ENCODE peak calls at places on chromosomes 7 and 10, in six cellular contexts. One of them, this sample, is unnamed.

GRCh38 chr10:108691126-108691525 is 1232.2 kb downstream of the XPNPEP1 start:
- DNase-seq in CD8-positive, alpha-beta T cell: no peak
- DNase-seq in small intestine: no peak
- DNase-seq in adrenal gland: no peak
- DNase-seq in Caco-2: no peak
- DNase-seq in ovary: no peak
- DNase-seq in this sample: no peak

GRCh38 chr7:21923663-21924062 is 22.0 kb downstream of the CDCA7L start:
- DNase-seq in CD8-positive, alpha-beta T cell: no peak
- DNase-seq in small intestine: peak; percentile 35
- DNase-seq in adrenal gland: no peak
- DNase-seq in Caco-2: no peak
- DNase-seq in ovary: no peak
- DNase-seq in this sample: no peak

GRCh38 chr7:48101352-48101751 is 12.3 kb downstream of the UPP1 start:
- DNase-seq in CD8-positive, alpha-beta T cell: no peak
- DNase-seq in small intestine: no peak
- DNase-seq in adrenal gland: no peak
- DNase-seq in Caco-2: no peak
- DNase-seq in ovary: no peak
- DNase-seq in this sample: no peak

GRCh38 chr10:69864321-69864720 is 62.6 kb downstream of the COL13A1 start:
- DNase-seq in CD8-positive, alpha-beta T cell: no peak
- DNase-seq in small intestine: no peak
- DNase-seq in adrenal gland: no peak
- DNase-seq in Caco-2: no peak
- DNase-seq in ovary: no peak
- DNase-seq in this sample: no peak

GRCh38 chr7:93146465-93147127 is 1.6 kb downstream of the SAMD9L start:
- DNase-seq in CD8-positive, alpha-beta T cell: no peak
- DNase-seq in small intestine: no peak
- DNase-seq in adrenal gland: no peak
- DNase-seq in Caco-2: no peak
- DNase-seq in ovary: no peak
- DNase-seq in this sample: no peak

GRCh38 chr7:137691566-137691965 is 155.2 kb downstream of the DGKI start:
- DNase-seq in CD8-positive, alpha-beta T cell: no peak
- DNase-seq in small intestine: no peak
- DNase-seq in adrenal gland: no peak
- DNase-seq in Caco-2: no peak
- DNase-seq in ovary: no peak
- DNase-seq in this sample: no peak

GRCh38 chr7:117683736-117684135 is 189.5 kb downstream of the CTTNBP2 start:
- DNase-seq in CD8-positive, alpha-beta T cell: no peak
- DNase-seq in small intestine: no peak
- DNase-seq in adrenal gland: no peak
- DNase-seq in Caco-2: no peak
- DNase-seq in ovary: no peak
- DNase-seq in this sample: no peak

GRCh38 chr10:91552706-91553105 is 80.2 kb downstream of the PPP1R3C start:
- DNase-seq in CD8-positive, alpha-beta T cell: no peak
- DNase-seq in small intestine: peak; percentile 40
- DNase-seq in adrenal gland: peak; percentile 39
- DNase-seq in Caco-2: no peak
- DNase-seq in ovary: peak; percentile 48
- DNase-seq in this sample: no peak

GRCh38 chr7:44065431-44066110 is at the start of gene PGAM2:
- DNase-seq in CD8-positive, alpha-beta T cell: no peak
- DNase-seq in small intestine: no peak
- DNase-seq in adrenal gland: no peak
- DNase-seq in Caco-2: peak; percentile 42
- DNase-seq in ovary: peak; percentile 57
- DNase-seq in this sample: no peak

GRCh38 chr7:127322351-127322750 is 69.6 kb upstream of the GRM8 start:
- DNase-seq in CD8-positive, alpha-beta T cell: no peak
- DNase-seq in small intestine: no peak
- DNase-seq in adrenal gland: no peak
- DNase-seq in Caco-2: no peak
- DNase-seq in ovary: no peak
- DNase-seq in this sample: no peak

GRCh38 chr7:128841171-128841690 is 11.0 kb downstream of the FLNC start:
- DNase-seq in CD8-positive, alpha-beta T cell: no peak
- DNase-seq in small intestine: no peak
- DNase-seq in adrenal gland: no peak
- DNase-seq in Caco-2: no peak
- DNase-seq in ovary: no peak
- DNase-seq in this sample: no peak

GRCh38 chr10:97017474-97017903 is 168.3 kb downstream of the SLIT1 start:
- DNase-seq in CD8-positive, alpha-beta T cell: no peak
- DNase-seq in small intestine: no peak
- DNase-seq in adrenal gland: no peak
- DNase-seq in Caco-2: no peak
- DNase-seq in ovary: peak; percentile 12
- DNase-seq in this sample: no peak

GRCh38 chr7:139697031-139697430 is 80.8 kb downstream of the HIPK2 start:
- DNase-seq in CD8-positive, alpha-beta T cell: no peak
- DNase-seq in small intestine: no peak
- DNase-seq in adrenal gland: no peak
- DNase-seq in Caco-2: no peak
- DNase-seq in ovary: no peak
- DNase-seq in this sample: no peak

GRCh38 chr10:142371-142770 is 7.1 kb downstream of the ZMYND11 start:
- DNase-seq in CD8-positive, alpha-beta T cell: no peak
- DNase-seq in small intestine: peak; percentile 17
- DNase-seq in adrenal gland: no peak
- DNase-seq in Caco-2: no peak
- DNase-seq in ovary: no peak
- DNase-seq in this sample: no peak

GRCh38 chr10:117541909-117542705 is 439 bp upstream of the EMX2 start:
- DNase-seq in CD8-positive, alpha-beta T cell: no peak
- DNase-seq in small intestine: peak; percentile 13
- DNase-seq in adrenal gland: no peak
- DNase-seq in Caco-2: peak; percentile 88
- DNase-seq in ovary: peak; percentile 94
- DNase-seq in this sample: no peak

GRCh38 chr7:41143074-41143473 is 559.8 kb downstream of the INHBA start:
- DNase-seq in CD8-positive, alpha-beta T cell: no peak
- DNase-seq in small intestine: no peak
- DNase-seq in adrenal gland: no peak
- DNase-seq in Caco-2: no peak
- DNase-seq in ovary: no peak
- DNase-seq in this sample: no peak

GRCh38 chr10:113958631-113959382 is 84.9 kb upstream of the ADRB1 start:
- DNase-seq in CD8-positive, alpha-beta T cell: no peak
- DNase-seq in small intestine: peak; percentile 93
- DNase-seq in adrenal gland: no peak
- DNase-seq in Caco-2: peak; percentile 93
- DNase-seq in ovary: peak; percentile 49
- DNase-seq in this sample: no peak

GRCh38 chr10:98316156-98316555 is 48.2 kb upstream of the LOXL4 start:
- DNase-seq in CD8-positive, alpha-beta T cell: no peak
- DNase-seq in small intestine: no peak
- DNase-seq in adrenal gland: no peak
- DNase-seq in Caco-2: no peak
- DNase-seq in ovary: no peak
- DNase-seq in this sample: no peak

GRCh38 chr10:18238875-18239485 is 98.8 kb downstream of the CACNB2 start:
- DNase-seq in CD8-positive, alpha-beta T cell: no peak
- DNase-seq in small intestine: peak; percentile 26
- DNase-seq in adrenal gland: no peak
- DNase-seq in Caco-2: no peak
- DNase-seq in ovary: no peak
- DNase-seq in this sample: no peak

DNA sequence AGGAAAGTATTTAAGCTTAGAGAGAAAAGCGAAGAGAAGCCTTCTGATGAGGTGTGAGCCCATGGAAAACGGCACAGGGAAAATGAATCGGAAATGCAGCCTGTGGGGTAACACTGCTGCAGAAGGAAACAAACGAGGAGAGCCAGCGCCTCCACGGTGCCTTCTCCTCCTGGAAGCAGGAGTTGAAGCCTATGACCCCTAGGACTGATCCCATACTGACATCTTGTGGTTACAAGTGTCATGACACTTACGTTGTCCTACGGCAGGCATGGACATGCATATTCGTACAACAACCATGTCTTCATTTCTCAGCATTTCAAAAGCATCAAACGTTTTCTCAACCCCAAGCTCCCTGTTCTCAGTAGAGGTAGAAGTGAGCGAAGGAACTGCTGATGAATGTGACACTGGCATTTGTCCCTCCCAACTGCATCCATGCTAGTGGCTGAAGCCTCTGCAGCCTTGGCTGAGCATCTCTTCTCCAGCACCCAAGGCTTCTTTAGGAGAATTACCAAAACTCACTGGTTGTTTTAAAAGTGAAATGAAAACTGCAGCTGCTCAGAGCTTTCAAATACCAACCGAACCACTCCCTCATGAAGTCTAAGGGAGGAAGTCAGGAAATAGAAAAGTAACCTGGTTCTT is 160.2 kb downstream of the JAZF1 start:
- DNase-seq in CD8-positive, alpha-beta T cell: no peak
- DNase-seq in small intestine: peak; percentile 73
- DNase-seq in adrenal gland: peak; percentile 62
- DNase-seq in Caco-2: peak; percentile 76
- DNase-seq in ovary: peak; percentile 51
- DNase-seq in this sample: peak; percentile 74
- H3K4me1 ChIP-seq in CD8-positive, alpha-beta T cell: no peaks in the 10 kb centered on the region
- H3K4me1 ChIP-seq in small intestine: no peaks in the 10 kb centered on the region
- H3K4me1 ChIP-seq in adrenal gland: peaks cover 10% of the 10 kb centered on the region
- H3K4me1 ChIP-seq in Caco-2: peaks cover 3% of the 10 kb centered on the region
- H3K4me1 ChIP-seq in ovary: peaks cover 5% of the 10 kb centered on the region
- H3K4me1 ChIP-seq in this sample: no peaks in the 10 kb centered on the region

GRCh38 chr7:4727914-4728705 is 46.0 kb downstream of the FOXK1 start:
- DNase-seq in CD8-positive, alpha-beta T cell: no peak
- DNase-seq in small intestine: no peak
- DNase-seq in adrenal gland: no peak
- DNase-seq in Caco-2: no peak
- DNase-seq in ovary: no peak
- DNase-seq in this sample: no peak
- H3K4me1 ChIP-seq in CD8-positive, alpha-beta T cell: peaks cover 80% of the 10 kb centered on the region
- H3K4me1 ChIP-seq in small intestine: no peaks in the 10 kb centered on the region
- H3K4me1 ChIP-seq in adrenal gland: peaks cover 31% of the 10 kb centered on the region
- H3K4me1 ChIP-seq in Caco-2: no peaks in the 10 kb centered on the region
- H3K4me1 ChIP-seq in ovary: peaks cover 11% of the 10 kb centered on the region
- H3K4me1 ChIP-seq in this sample: no peaks in the 10 kb centered on the region

GRCh38 chr7:5700391-5700985 is 81.0 kb downstream of the RNF216 start:
- DNase-seq in CD8-positive, alpha-beta T cell: no peak
- DNase-seq in small intestine: no peak
- DNase-seq in adrenal gland: no peak
- DNase-seq in Caco-2: no peak
- DNase-seq in ovary: no peak
- DNase-seq in this sample: no peak
- H3K4me1 ChIP-seq in CD8-positive, alpha-beta T cell: peaks cover 67% of the 10 kb centered on the region
- H3K4me1 ChIP-seq in small intestine: peaks cover 3% of the 10 kb centered on the region
- H3K4me1 ChIP-seq in adrenal gland: peaks cover 80% of the 10 kb centered on the region
- H3K4me1 ChIP-seq in Caco-2: no peaks in the 10 kb centered on the region
- H3K4me1 ChIP-seq in ovary: peaks cover 31% of the 10 kb centered on the region
- H3K4me1 ChIP-seq in this sample: no peaks in the 10 kb centered on the region

DNA sequence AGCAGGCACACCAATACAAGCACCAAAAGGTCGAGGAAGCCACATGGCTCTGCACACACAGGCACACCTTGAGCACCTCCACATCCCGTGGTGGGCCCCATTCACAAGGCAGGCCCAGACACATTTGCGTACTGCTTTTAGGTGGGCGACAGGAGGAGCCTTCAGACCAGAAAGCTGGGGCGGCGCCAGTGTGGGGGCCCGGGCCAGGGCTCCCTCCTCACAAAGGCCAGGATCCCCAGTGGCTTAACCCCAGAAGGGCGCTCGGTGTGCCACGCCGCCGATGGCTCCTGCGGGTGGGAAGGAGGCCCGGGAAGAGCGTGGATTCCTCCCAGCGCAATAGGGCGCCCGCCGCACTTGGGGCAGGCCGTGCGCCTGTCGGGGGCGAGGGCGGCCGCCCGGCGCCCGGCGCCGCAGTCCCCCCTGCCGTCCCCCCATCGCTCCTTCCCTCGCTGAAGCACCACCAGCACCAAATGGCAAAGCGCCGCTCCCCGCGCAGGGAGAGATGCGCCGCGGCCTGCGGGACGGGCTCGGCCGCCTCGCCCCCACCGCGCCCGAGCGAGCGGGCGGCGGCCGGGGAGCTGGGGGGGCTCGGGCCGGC is 2.9 kb upstream of the SMARCD3 start:
- DNase-seq in CD8-positive, alpha-beta T cell: no peak
- DNase-seq in small intestine: no peak
- DNase-seq in adrenal gland: no peak
- DNase-seq in Caco-2: peak; percentile 74
- DNase-seq in ovary: peak; percentile 83
- DNase-seq in this sample: no peak
- H3K4me1 ChIP-seq in CD8-positive, alpha-beta T cell: peaks cover 32% of the 10 kb centered on the region
- H3K4me1 ChIP-seq in small intestine: no peaks in the 10 kb centered on the region
- H3K4me1 ChIP-seq in adrenal gland: peaks cover 51% of the 10 kb centered on the region
- H3K4me1 ChIP-seq in Caco-2: peaks cover 27% of the 10 kb centered on the region
- H3K4me1 ChIP-seq in ovary: peaks cover 27% of the 10 kb centered on the region
- H3K4me1 ChIP-seq in this sample: peaks cover 8% of the 10 kb centered on the region

DNA sequence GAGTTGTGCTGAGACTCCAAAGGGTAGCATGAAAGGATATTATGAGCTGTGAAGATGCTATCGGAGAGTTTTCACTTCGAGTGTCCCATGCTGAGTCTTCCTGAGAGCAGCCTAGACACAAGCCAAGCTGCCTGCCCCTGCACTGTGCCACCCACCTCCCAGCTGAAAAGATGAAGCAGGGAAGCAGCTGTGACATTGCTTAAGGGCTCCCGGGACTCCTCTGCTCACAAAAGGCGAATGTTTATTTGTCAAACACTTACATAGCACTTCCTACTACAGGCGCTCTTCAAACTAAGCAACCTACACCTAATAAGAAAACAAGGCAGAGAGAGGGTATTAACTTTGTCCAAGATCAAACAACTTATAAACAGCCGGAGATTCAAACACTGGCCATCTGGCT is 95.6 kb downstream of the OSBPL3 start:
- DNase-seq in CD8-positive, alpha-beta T cell: no peak
- DNase-seq in small intestine: no peak
- DNase-seq in adrenal gland: no peak
- DNase-seq in Caco-2: no peak
- DNase-seq in ovary: no peak
- DNase-seq in this sample: no peak
- H3K4me1 ChIP-seq in CD8-positive, alpha-beta T cell: no peaks in the 10 kb centered on the region
- H3K4me1 ChIP-seq in small intestine: no peaks in the 10 kb centered on the region
- H3K4me1 ChIP-seq in adrenal gland: no peaks in the 10 kb centered on the region
- H3K4me1 ChIP-seq in Caco-2: no peaks in the 10 kb centered on the region
- H3K4me1 ChIP-seq in ovary: no peaks in the 10 kb centered on the region
- H3K4me1 ChIP-seq in this sample: no peaks in the 10 kb centered on the region

GRCh38 chr10:71545001-71545400 is 148.3 kb downstream of the CDH23 start:
- DNase-seq in CD8-positive, alpha-beta T cell: no peak
- DNase-seq in small intestine: no peak
- DNase-seq in adrenal gland: no peak
- DNase-seq in Caco-2: no peak
- DNase-seq in ovary: no peak
- DNase-seq in this sample: no peak
- H3K4me1 ChIP-seq in CD8-positive, alpha-beta T cell: no peaks in the 10 kb centered on the region
- H3K4me1 ChIP-seq in small intestine: no peaks in the 10 kb centered on the region
- H3K4me1 ChIP-seq in adrenal gland: no peaks in the 10 kb centered on the region
- H3K4me1 ChIP-seq in Caco-2: no peaks in the 10 kb centered on the region
- H3K4me1 ChIP-seq in ovary: peaks cover 5% of the 10 kb centered on the region
- H3K4me1 ChIP-seq in this sample: peaks cover 5% of the 10 kb centered on the region

DNA sequence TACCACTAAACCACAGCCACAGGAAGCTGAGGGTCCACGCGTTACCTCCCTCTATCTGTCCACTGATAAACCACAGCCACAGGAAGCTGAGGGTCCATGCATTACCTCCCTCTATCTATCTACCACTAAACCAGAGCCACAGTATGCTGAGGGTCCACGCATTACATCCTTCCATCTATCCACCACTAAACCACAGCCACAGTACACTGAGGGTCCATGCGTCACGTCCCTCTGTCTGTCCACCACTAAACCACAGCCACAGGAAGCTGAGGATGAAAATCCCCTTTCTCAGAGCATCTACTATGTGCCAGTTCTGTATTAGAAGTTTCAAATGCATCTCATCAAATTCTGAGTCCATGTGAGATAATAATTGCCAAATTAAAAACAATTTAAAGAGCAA is 589.3 kb downstream of the DNAJB6 start:
- DNase-seq in CD8-positive, alpha-beta T cell: no peak
- DNase-seq in small intestine: no peak
- DNase-seq in adrenal gland: no peak
- DNase-seq in Caco-2: no peak
- DNase-seq in ovary: no peak
- DNase-seq in this sample: no peak
- H3K4me1 ChIP-seq in CD8-positive, alpha-beta T cell: peaks cover 45% of the 10 kb centered on the region
- H3K4me1 ChIP-seq in small intestine: no peaks in the 10 kb centered on the region
- H3K4me1 ChIP-seq in adrenal gland: no peaks in the 10 kb centered on the region
- H3K4me1 ChIP-seq in Caco-2: no peaks in the 10 kb centered on the region
- H3K4me1 ChIP-seq in ovary: no peaks in the 10 kb centered on the region
- H3K4me1 ChIP-seq in this sample: no peaks in the 10 kb centered on the region